ENCODE peak calls at places on chromosomes 12 and 14, in ten cellular contexts. A, B, T, D, K, H, J, U, W and E are unnamed samples.

GRCh38 chr12:1532796-1533195 is 61.6 kb downstream of the FBXL14 start:
- DNase-seq in D (no peak), W (no peak), U (no peak), H (no peak), A (no peak), B (no peak), K (no peak), T (no peak), J (no peak), E (no peak)

GRCh38 chr12:66848967-66849366 is 170.1 kb upstream of the GRIP1 start:
- DNase-seq in K (no peak), J (no peak), H (no peak), W (no peak), U (no peak), A (no peak), D (no peak), B (no peak), T (no peak), E (no peak)

GRCh38 chr14:63544641-63545234 is 1.6 kb upstream of the PPP2R5E start:
- DNase-seq in A (no peak), K (no peak), B (no peak), T (no peak), J (no peak), U (peak; percentile 20), W (no peak), H (no peak), D (no peak), E (no peak)

GRCh38 chr12:102740157-102741032 is 176.6 kb downstream of the PAH start:
- DNase-seq in J (no peak), T (no peak), K (no peak), B (no peak), A (no peak), H (peak; percentile 41), U (peak; percentile 20), W (no peak), D (no peak), E (no peak)

GRCh38 chr12:47767197-47767724 is 5.8 kb upstream of the SLC48A1 start:
- DNase-seq in T (peak; percentile 67), W (no peak), J (no peak), A (peak; percentile 67), D (peak; percentile 47), K (peak; percentile 67), B (peak; percentile 84), U (no peak), H (peak; percentile 48), E (no peak)

GRCh38 chr12:73352826-73353225 is 1080.7 kb downstream of the TRHDE start:
- DNase-seq in U (no peak), A (no peak), B (no peak), D (no peak), H (no peak), J (no peak), W (no peak), K (no peak), T (no peak), E (no peak)

GRCh38 chr12:108530141-108530540 is 15.1 kb downstream of the FICD start:
- DNase-seq in W (no peak), H (no peak), D (no peak), A (no peak), U (no peak), J (no peak), B (no peak), K (no peak), T (no peak), E (no peak)

GRCh38 chr14:65336191-65336591 is 76.3 kb upstream of the FUT8 start:
- DNase-seq in B (no peak), H (no peak), W (no peak), A (no peak), D (no peak), T (no peak), U (peak; percentile 53), K (no peak), J (no peak), E (no peak)

GRCh38 chr12:100141666-100141997 is 1.0 kb downstream of the BLTP3B start:
- DNase-seq in J (no peak), U (peak; percentile 79), W (no peak), D (no peak), B (no peak), H (no peak), A (no peak), K (peak; percentile 8), T (no peak), E (peak; percentile 52)
- H3K27ac ChIP-seq in J (peak overlapping the region; percentile 98), U (peak overlapping the region; percentile 95), W (peak overlapping the region; percentile 94), D (peak overlapping the region; percentile 96), B (no peak overlapping the region), H (no peak overlapping the region), A (peak overlapping the region; percentile 86), K (peak overlapping the region; percentile 93), T (peak overlapping the region; percentile 96), E (peak overlapping the region; percentile 82)

DNA sequence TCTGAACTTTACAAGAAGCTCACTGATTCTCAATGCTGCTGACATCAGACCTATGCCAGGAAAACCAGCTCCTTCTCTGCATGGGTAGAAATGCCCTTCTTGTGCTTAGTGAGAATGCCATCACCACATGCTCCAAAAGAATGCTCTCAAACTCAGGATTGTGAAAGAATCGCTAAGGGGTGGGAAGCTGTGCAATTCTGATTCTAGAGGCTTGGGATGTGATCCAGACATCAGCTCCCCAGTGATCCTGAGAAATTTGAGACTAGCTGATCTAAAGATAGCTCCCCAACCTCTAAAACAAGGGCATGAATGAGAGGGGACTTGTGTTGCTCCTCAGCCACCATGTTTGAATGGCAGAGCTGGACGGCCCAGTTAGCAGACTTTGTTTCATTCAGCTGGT is 113.1 kb downstream of the DPF3 start:
- DNase-seq in H (no peak), T (no peak), J (no peak), W (no peak), U (peak; percentile 53), K (no peak), B (no peak), D (no peak), A (no peak), E (no peak)
- H3K27ac ChIP-seq in H (no peak overlapping the region), T (no peak overlapping the region), J (peak overlapping the region; percentile 46), W (no peak overlapping the region), U (peak overlapping the region; percentile 74), K (no peak overlapping the region), B (no peak overlapping the region), D (no peak overlapping the region), A (no peak overlapping the region), E (no peak overlapping the region)

GRCh38 chr12:55712154-55712553 is 3.7 kb upstream of the BLOC1S1 start:
- DNase-seq in H (no peak), W (no peak), D (peak; percentile 23), B (no peak), K (no peak), T (no peak), J (peak; percentile 24), U (no peak), A (no peak), E (no peak)
- H3K27ac ChIP-seq in H (no peak overlapping the region), W (no peak overlapping the region), D (peak overlapping the region; percentile 54), B (no peak overlapping the region), K (no peak overlapping the region), T (peak overlapping the region; percentile 89), J (peak overlapping the region; percentile 92), U (no peak overlapping the region), A (no peak overlapping the region), E (no peak overlapping the region)

DNA sequence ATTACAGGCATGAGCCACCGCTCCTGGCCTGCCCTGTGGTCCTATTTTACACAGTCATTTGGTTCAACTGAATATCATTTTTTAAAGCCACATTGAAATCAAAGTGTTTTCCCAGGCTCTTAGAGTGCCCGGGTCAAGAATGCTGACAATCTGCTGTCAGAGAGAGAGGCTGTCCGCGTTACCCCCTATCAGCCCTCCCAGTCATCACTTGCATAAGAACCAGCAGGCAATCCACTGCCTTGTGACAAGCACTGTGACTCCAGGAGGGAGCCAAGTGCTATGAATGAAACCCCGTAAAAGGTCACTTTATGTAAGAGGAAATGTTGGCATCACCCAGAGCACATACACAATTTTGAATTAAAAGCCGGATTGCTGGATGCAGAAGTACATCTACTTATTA is 13.5 kb downstream of the PHLDA1 start:
- DNase-seq in J (no peak), D (no peak), W (no peak), H (peak; percentile 30), U (peak; percentile 87), B (peak; percentile 78), T (no peak), A (no peak), K (no peak), E (no peak)
- H3K27ac ChIP-seq in J (no peak overlapping the region), D (no peak overlapping the region), W (peak overlapping the region; percentile 54), H (no peak overlapping the region), U (peak overlapping the region; percentile 80), B (no peak overlapping the region), T (no peak overlapping the region), A (no peak overlapping the region), K (no peak overlapping the region), E (peak overlapping the region; percentile 100)

GRCh38 chr12:6322352-6322751 is 11.9 kb downstream of the PLEKHG6 start:
- DNase-seq in U (no peak), H (no peak), W (no peak), B (no peak), J (no peak), T (no peak), K (no peak), A (no peak), D (no peak), E (no peak)
- H3K27ac ChIP-seq in U (no peak overlapping the region), H (no peak overlapping the region), W (no peak overlapping the region), B (peak overlapping the region; percentile 30), J (peak overlapping the region; percentile 83), T (peak overlapping the region; percentile 97), K (no peak overlapping the region), A (peak overlapping the region; percentile 66), D (no peak overlapping the region), E (peak overlapping the region; percentile 41)